ENCODE peak calls at places on chromosomes 2 and 18, in four cellular contexts. I is PC-3, Q is astrocyte, K is mammary epithelial cell. C is an unnamed sample. For H3K4me1, the result is how much of the 10 kb centered on the place peaks cover.

GRCh38 chr2:2743164-2743571 is 412.1 kb upstream of the MYT1L start:
- DNase-seq in K (peak), Q (peak), I (peak), C (no peak)

GRCh38 chr2:99862566-99862965 is 279.8 kb downstream of the AFF3 start:
- DNase-seq in Q (no peak), I (no peak), K (no peak), C (peak)

GRCh38 chr2:14363976-14364375 is 268.5 kb upstream of the LRATD1 start:
- DNase-seq in K (no peak), Q (no peak), I (no peak), C (no peak)

GRCh38 chr2:224202466-224202865 is 163.4 kb upstream of the SERPINE2 start:
- DNase-seq in Q (no peak), I (no peak), K (no peak), C (no peak)

GRCh38 chr2:224870341-224870740 is 154.2 kb upstream of the CCDC195 start:
- DNase-seq in K (no peak), I (no peak), Q (peak), C (no peak)

GRCh38 chr2:240463274-240463865 is 27.9 kb downstream of the GPC1 start:
- DNase-seq in K (no peak), I (no peak), Q (no peak), C (no peak)

GRCh38 chr2:237156131-237156856 is 70.6 kb downstream of the COPS8 start:
- DNase-seq in K (peak), I (no peak), Q (peak), C (no peak)

GRCh38 chr2:36696533-36696932 is at the start of gene VIT:
- DNase-seq in K (no peak), I (no peak), Q (peak), C (no peak)

GRCh38 chr18:63238711-63239110 is 80.9 kb downstream of the BCL2 start:
- DNase-seq in I (no peak), Q (no peak), K (no peak), C (no peak)

GRCh38 chr2:181472990-181473389 is 15.8 kb downstream of the ITGA4 start:
- DNase-seq in Q (no peak), K (no peak), I (no peak), C (no peak)

GRCh38 chr2:47187124-47187523 is 32.0 kb upstream of the STPG4 start:
- DNase-seq in I (no peak), K (no peak), Q (no peak), C (no peak)

GRCh38 chr2:136917281-136917680 is 151.9 kb downstream of the THSD7B start:
- DNase-seq in I (no peak), K (no peak), Q (no peak), C (no peak)

GRCh38 chr2:75564713-75565369 is 4.1 kb upstream of the EVA1A start:
- DNase-seq in I (no peak), Q (no peak), K (no peak), C (no peak)

GRCh38 chr2:126510960-126511359 is 145.0 kb upstream of the GYPC start:
- DNase-seq in I (no peak), K (no peak), Q (no peak), C (no peak)

DNA sequence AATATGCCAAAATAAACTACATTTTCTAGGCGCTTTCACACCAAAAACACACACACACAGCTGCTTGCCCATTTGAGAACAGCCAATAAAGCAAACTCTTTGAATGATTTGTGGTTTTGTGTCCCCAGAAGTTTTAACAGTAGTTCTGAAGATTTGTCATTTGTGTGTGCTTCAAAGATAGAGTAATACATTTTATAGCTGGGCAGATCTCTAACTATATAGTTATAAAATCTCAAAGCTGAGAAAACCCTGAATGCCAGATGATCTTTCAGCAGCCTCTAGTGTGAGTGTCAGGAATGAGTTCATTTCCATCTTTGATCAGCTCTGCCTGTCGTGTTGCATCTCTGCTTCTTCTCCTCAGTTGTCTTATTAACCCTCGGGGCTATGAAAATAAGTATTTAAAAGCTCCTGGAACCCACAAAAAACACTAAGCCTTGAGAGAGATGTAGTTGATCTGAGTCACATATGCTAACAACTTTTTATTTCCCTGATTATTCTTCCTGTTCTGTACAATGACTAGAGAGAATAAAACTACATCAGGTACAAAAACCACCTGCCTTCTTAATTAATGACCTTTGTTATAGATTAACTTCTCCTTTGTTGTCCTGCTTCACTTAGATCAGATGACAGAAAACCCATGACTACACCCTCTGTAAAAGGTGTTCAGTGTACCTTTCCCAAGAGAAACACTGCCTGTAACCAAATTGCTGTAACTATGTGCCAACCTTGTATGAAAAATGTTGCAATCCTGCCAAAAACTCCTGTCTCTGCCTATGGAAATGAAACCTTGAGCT is 30.0 kb upstream of the SLC3A1 start:
- DNase-seq in I (peak), Q (no peak), K (peak), C (no peak)
- H3K4me3 ChIP-seq in I (peak), Q (no peak), K (no peak), C (no peak)

GRCh38 chr2:55842009-55842408 is 81.6 kb downstream of the EFEMP1 start:
- DNase-seq in Q (peak), K (no peak), I (peak), C (no peak)

GRCh38 chr2:55838653-55839052 is 84.9 kb downstream of the EFEMP1 start:
- DNase-seq in K (peak), Q (no peak), I (peak), C (no peak)

GRCh38 chr2:55837073-55837472 is 86.5 kb downstream of the EFEMP1 start:
- DNase-seq in Q (no peak), I (no peak), K (no peak), C (no peak)

GRCh38 chr2:55840460-55840859 is 83.1 kb downstream of the EFEMP1 start:
- DNase-seq in K (no peak), Q (no peak), I (no peak), C (no peak)

DNA sequence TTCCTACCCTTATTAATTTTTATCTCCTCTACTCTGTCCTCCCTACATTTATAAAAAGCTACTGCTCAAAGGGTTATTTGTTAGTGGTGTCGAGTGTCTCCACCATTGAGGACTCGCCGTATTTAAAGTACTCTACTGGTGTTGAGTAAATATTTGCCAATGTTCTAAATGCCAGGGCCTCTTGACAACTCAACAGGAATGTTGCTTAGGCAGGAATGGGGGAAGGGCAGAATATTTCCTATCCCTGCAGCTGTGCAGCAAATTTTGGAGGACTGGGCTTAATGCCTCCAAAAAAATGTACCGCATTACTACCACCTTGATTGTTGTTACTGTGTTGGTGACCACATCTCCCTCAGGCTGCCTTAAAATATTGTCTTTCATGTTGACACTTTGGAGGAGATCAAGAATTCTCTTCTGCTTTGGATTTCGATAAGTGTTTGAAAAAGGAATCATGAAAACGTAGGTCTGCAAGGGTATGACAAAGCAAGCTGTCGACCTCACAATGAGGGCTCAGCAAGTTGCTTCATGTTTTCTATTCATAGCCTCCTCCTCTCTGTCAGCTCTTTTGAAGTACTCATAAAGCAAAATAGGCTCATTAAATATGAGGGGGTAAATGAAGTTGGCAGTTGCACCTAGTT is 84.3 kb downstream of the EFEMP1 start:
- DNase-seq in K (peak), I (peak), Q (peak), C (no peak)
- H3K4me1 ChIP-seq in K (under half), I (half or more), Q (under half), C (under half)

DNA sequence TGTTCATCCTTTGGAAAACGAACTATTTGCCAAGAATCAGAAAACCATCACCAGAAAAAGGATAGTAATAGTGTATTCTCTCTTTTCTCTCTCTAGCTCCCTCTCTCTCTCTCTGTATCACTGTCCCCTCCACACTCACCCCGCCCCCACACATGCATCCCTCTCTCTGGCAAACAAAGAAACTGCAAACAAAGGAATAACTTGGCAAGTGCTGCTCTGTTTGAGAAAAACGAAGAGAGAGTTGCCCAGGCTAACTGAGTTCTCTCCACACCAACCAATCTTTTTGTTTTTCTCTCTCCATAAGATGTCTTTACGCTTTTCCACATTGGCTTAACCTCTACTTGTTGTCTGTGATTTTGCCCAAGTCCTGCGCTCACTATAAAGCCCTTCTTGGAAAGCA is 316.2 kb downstream of the EPHA4 start:
- DNase-seq in Q (no peak), I (no peak), K (no peak), C (no peak)
- H2AFZ ChIP-seq in Q (no peak), I (no peak), K (no peak), C (no peak)

DNA sequence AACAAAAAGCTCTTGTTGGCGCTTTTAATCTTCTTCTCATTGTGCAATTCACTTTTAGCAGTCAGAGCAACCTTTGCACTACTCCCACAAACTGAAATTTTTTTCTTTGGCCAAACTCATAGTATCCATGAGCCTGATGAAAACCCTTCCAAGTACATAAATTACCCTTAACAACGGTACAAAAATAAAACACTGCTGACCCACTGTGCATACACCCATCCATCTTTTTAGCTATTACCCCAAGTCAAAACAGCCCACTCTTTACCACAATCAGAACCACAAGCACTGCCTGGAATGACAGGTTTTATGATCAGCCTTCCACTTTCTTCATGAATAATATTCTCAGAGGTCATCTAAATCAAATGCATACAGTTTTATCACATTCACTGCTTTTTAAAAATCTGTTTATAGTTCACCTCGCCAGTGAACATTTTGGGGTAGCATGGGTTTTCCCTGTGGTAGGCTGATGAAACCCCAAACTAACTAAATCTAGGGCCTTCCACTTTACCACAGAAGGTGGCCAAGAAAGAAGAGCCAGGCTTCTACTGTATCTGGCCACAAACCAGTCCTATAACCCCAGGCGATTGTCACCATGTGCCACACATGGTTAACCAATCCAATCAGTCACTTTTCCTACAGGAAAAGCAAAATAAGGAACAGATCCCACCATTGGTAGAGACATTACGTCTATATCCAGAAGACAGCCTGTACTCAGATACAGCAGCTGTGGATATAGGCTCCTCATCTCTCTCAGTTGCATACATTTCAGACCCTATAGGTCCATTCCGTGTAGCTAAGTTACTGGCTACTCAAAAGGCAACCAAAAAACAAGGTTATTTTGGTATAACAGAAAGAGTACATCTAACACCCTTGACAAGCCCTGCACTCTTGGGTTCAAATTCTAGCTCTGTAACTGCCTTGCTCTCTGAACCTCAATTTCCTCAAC is 171.3 kb downstream of the THADA start:
- DNase-seq in I (peak), K (peak), Q (peak), C (no peak)
- H3K4me3 ChIP-seq in I (no peak), K (no peak), Q (no peak), C (peak)

GRCh38 chr2:160339726-160340125 is 139.7 kb upstream of the ITGB6 start:
- DNase-seq in K (no peak), Q (no peak), I (no peak), C (no peak)
- H3K4me1 ChIP-seq in K (under half), Q (under half), I (under half), C (under half)